ENCODE peak calls at places on chromosomes 7 and 10, in seven cellular contexts. L is stimulated activated CD4-positive, alpha-beta T cell treated with anti-CD3 and anti-CD28 coated beads, Interleukin-2, amount 100 ng/mL, for 48 hours; O is iris pigment epithelial cell; H is ACHN; E is NCI-H510A treated with DMSO at 0.1 percent for 48 hours; W is left ventricle myocardium inferior; T is AG08395. X is an unnamed sample.

GRCh38 chr7:140911746-140912145 is 13.0 kb downstream of the BRAF start:
- DNase-seq in W (no peak), E (no peak), O (no peak), H (no peak), L (no peak), T (no peak), X (no peak)

GRCh38 chr7:107694395-107694794 is 33.8 kb downstream of the SLC26A4 start:
- DNase-seq in T (peak), W (no peak), H (no peak), L (no peak), O (peak), E (no peak), X (peak)

GRCh38 chr7:83324596-83324995 is 161.9 kb upstream of the PCLO start:
- DNase-seq in W (no peak), E (no peak), H (no peak), T (no peak), L (no peak), O (no peak), X (no peak)

GRCh38 chr7:16918288-16918895 is 36.6 kb upstream of the AGR3 start:
- DNase-seq in H (peak), L (peak), O (peak), T (peak), W (no peak), E (peak), X (peak)

GRCh38 chr10:92091965-92092364 is 168.4 kb downstream of the BTAF1 start:
- DNase-seq in W (no peak), L (no peak), O (no peak), T (no peak), E (no peak), H (no peak), X (no peak)

GRCh38 chr10:11150255-11150731 is 132.6 kb downstream of the CELF2 start:
- DNase-seq in W (no peak), H (no peak), E (no peak), O (no peak), T (no peak), L (no peak), X (no peak)

GRCh38 chr7:44104880-44105771 is 981 bp downstream of the AEBP1 start:
- DNase-seq in E (no peak), H (no peak), L (no peak), W (no peak), O (peak), T (peak), X (peak)

GRCh38 chr10:127735723-127736221 is 1.2 kb upstream of the FOXI2 start:
- DNase-seq in W (no peak), E (no peak), L (no peak), O (no peak), T (no peak), H (no peak), X (no peak)

GRCh38 chr7:33700001-33700899 is 205.1 kb upstream of the BMPER start:
- DNase-seq in W (no peak), O (no peak), L (no peak), E (no peak), H (no peak), T (no peak), X (no peak)

GRCh38 chr10:6138456-6138855 is 49.6 kb downstream of the RBM17 start:
- DNase-seq in E (no peak), O (no peak), L (no peak), W (no peak), T (no peak), H (no peak), X (no peak)

GRCh38 chr10:70974351-70974901 is 86.1 kb upstream of the PCBD1 start:
- DNase-seq in O (peak), E (peak), L (no peak), H (peak), T (peak), W (no peak), X (peak)

GRCh38 chr7:35894721-35895120 is 93.9 kb downstream of the SEPTIN7 start:
- DNase-seq in O (peak), T (no peak), E (no peak), H (no peak), L (no peak), W (no peak), X (no peak)

GRCh38 chr7:73329861-73330581 is 2.1 kb downstream of the FKBP6 start:
- DNase-seq in T (peak), E (no peak), L (no peak), H (no peak), O (peak), W (no peak), X (peak)

GRCh38 chr7:135979674-135980660 is 2.8 kb upstream of the MTPN start:
- DNase-seq in T (no peak), O (peak), H (peak), L (no peak), E (no peak), W (no peak), X (no peak)

GRCh38 chr7:43565786-43566185 is 17.1 kb upstream of the STK17A start:
- DNase-seq in O (no peak), W (no peak), H (no peak), T (peak), E (no peak), L (no peak), X (peak)

GRCh38 chr7:97732567-97733275 is 835 bp downstream of the TAC1 start:
- DNase-seq in W (no peak), T (no peak), E (no peak), L (no peak), O (no peak), H (no peak), X (no peak)

GRCh38 chr7:64888901-64889685 is 14.0 kb upstream of the ZNF273 start:
- DNase-seq in H (no peak), O (peak), E (no peak), W (peak), L (no peak), T (no peak), X (no peak)

GRCh38 chr7:47844311-47844710 is 104.0 kb downstream of the PKD1L1 start:
- DNase-seq in L (no peak), E (no peak), O (no peak), W (no peak), T (no peak), H (no peak), X (no peak)

GRCh38 chr10:101609481-101609880 is 21.4 kb downstream of the DPCD start:
- DNase-seq in H (no peak), W (no peak), O (peak), T (no peak), E (no peak), L (no peak), X (no peak)

GRCh38 chr10:102117391-102118159 is 2.6 kb downstream of the LDB1 start:
- DNase-seq in H (peak), E (peak), L (peak), T (peak), W (peak), O (peak), X (peak)

GRCh38 chr10:59102394-59102793 is 74.0 kb upstream of the PHYHIPL start:
- DNase-seq in W (no peak), O (no peak), H (no peak), E (no peak), L (no peak), T (no peak), X (no peak)

GRCh38 chr7:90766814-90767564 is 170.9 kb downstream of the CDK14 start:
- DNase-seq in W (peak), E (no peak), O (peak), H (peak), T (no peak), L (no peak), X (peak)

GRCh38 chr10:1151071-1152033 is 95.2 kb downstream of the WDR37 start:
- DNase-seq in T (no peak), H (peak), E (no peak), L (no peak), W (no peak), O (no peak), X (no peak)

GRCh38 chr10:96280859-96281258 is 9.5 kb upstream of the BLNK start:
- DNase-seq in H (no peak), L (no peak), T (no peak), E (no peak), O (no peak), W (no peak), X (no peak)

GRCh38 chr7:14761506-14762296 is 140.8 kb downstream of the DGKB start:
- DNase-seq in T (peak), H (no peak), L (no peak), E (peak), O (peak), W (peak), X (peak)

GRCh38 chr7:51374936-51375335 is 58.3 kb upstream of the COBL start:
- DNase-seq in L (no peak), H (peak), W (no peak), O (no peak), E (no peak), T (no peak), X (no peak)

GRCh38 chr10:86017841-86018734 is 348.5 kb downstream of the GRID1 start:
- DNase-seq in H (no peak), E (peak), L (no peak), T (no peak), W (peak), O (no peak), X (peak)

GRCh38 chr10:59177031-59177861 is 803 bp downstream of the PHYHIPL start:
- DNase-seq in O (peak), T (peak), L (no peak), H (peak), W (no peak), E (peak), X (peak)

GRCh38 chr10:43899224-43899959 is 250.7 kb upstream of the ZNF32 start:
- DNase-seq in H (no peak), E (no peak), O (no peak), L (no peak), T (no peak), W (no peak), X (no peak)

GRCh38 chr7:46781901-46782439 is 799.9 kb downstream of the TNS3 start:
- DNase-seq in W (no peak), T (no peak), H (no peak), E (no peak), L (no peak), O (peak), X (no peak)

GRCh38 chr7:30795161-30795943 is 24.1 kb downstream of the MINDY4 start:
- DNase-seq in W (no peak), T (no peak), L (no peak), O (no peak), H (peak), E (no peak), X (no peak)

GRCh38 chr7:78437118-78437517 is 638.5 kb downstream of the PHTF2 start:
- DNase-seq in T (peak), H (peak), O (peak), E (no peak), L (no peak), W (no peak), X (no peak)

GRCh38 chr10:129038490-129039011 is 428.5 kb upstream of the MGMT start:
- DNase-seq in E (no peak), L (no peak), O (no peak), H (no peak), T (no peak), W (no peak), X (no peak)

GRCh38 chr7:150357277-150357676 is 11.3 kb upstream of the REPIN1 start:
- DNase-seq in O (no peak), T (no peak), H (no peak), L (peak), E (peak), W (no peak), X (peak)

GRCh38 chr7:24741691-24742639 is 15.3 kb downstream of the GSDME start:
- DNase-seq in L (no peak), E (no peak), W (no peak), H (peak), O (peak), T (peak), X (no peak)

GRCh38 chr10:119199231-119199992 is 8.0 kb upstream of the GRK5 start:
- DNase-seq in H (peak), O (peak), E (peak), W (peak), T (peak), L (peak), X (peak)

GRCh38 chr10:51821045-51821444 is 121.7 kb upstream of the CSTF2T start:
- DNase-seq in L (no peak), E (no peak), T (no peak), W (no peak), H (no peak), O (no peak), X (no peak)

GRCh38 chr10:18233775-18234174 is 93.6 kb downstream of the CACNB2 start:
- DNase-seq in T (no peak), W (peak), H (peak), E (no peak), O (no peak), L (no peak), X (no peak)

GRCh38 chr10:72567421-72567820 is 58.5 kb downstream of the MICU1 start:
- DNase-seq in H (peak), L (no peak), E (no peak), W (no peak), T (peak), O (no peak), X (no peak)

GRCh38 chr7:6507906-6508305 is 43.4 kb downstream of the GRID2IP start:
- DNase-seq in L (no peak), T (no peak), H (no peak), E (no peak), O (no peak), W (no peak), X (no peak)